ENCODE peak calls at places on chromosomes 12 and 14, in five cellular contexts. L, Q, B, G and H are unnamed samples.

GRCh38 chr12:2955888-2956287 is 3.3 kb upstream of the TEAD4 start:
- DNase-seq in G (no peak), L (no peak), B (no peak), Q (no peak), H (no peak)

GRCh38 chr12:120885521-120885920 is 18.6 kb downstream of the SPPL3 start:
- DNase-seq in L (no peak), G (no peak), Q (no peak), B (no peak), H (no peak)

GRCh38 chr12:56632701-56633464 is 2.8 kb upstream of the BAZ2A start:
- DNase-seq in Q (no peak), G (no peak), L (no peak), B (no peak), H (no peak)

GRCh38 chr12:123667771-123668170 is 3.1 kb upstream of the TCTN2 start:
- DNase-seq in G (no peak), L (no peak), B (no peak), Q (no peak), H (no peak)

GRCh38 chr12:105946541-105946940 is 192.2 kb downstream of the NUAK1 start:
- DNase-seq in B (peak; percentile 12), G (no peak), Q (no peak), L (peak; percentile 57), H (no peak)

GRCh38 chr14:96762650-96763049 is 34.5 kb upstream of the VRK1 start:
- DNase-seq in G (no peak), L (no peak), Q (no peak), B (peak; percentile 79), H (no peak)

GRCh38 chr12:25827747-25828146 is 130.7 kb upstream of the RASSF8 start:
- DNase-seq in Q (no peak), B (no peak), G (no peak), L (no peak), H (no peak)

GRCh38 chr12:19547258-19547657 is 108.0 kb downstream of the AEBP2 start:
- DNase-seq in L (no peak), Q (no peak), B (no peak), G (no peak), H (no peak)

GRCh38 chr14:68819260-68819691 is 26.4 kb upstream of the ZFP36L1 start:
- DNase-seq in Q (no peak), B (peak; percentile 46), G (no peak), L (no peak), H (peak; percentile 40)

GRCh38 chr14:56554301-56554700 is 25.3 kb upstream of the TMEM260 start:
- DNase-seq in G (no peak), B (no peak), L (no peak), Q (no peak), H (no peak)

GRCh38 chr12:105257321-105257728 is 21.4 kb upstream of the APPL2 start:
- DNase-seq in B (no peak), G (no peak), L (no peak), Q (no peak), H (no peak)

GRCh38 chr12:51922146-51922545 is 14.8 kb downstream of the ACVRL1 start:
- DNase-seq in B (no peak), L (no peak), G (peak; percentile 35), Q (no peak), H (no peak)

GRCh38 chr12:103928736-103929050 is 1.5 kb upstream of the HSP90B1 start:
- DNase-seq in B (no peak), Q (no peak), L (peak; percentile 15), G (no peak), H (peak; percentile 25)

GRCh38 chr12:70823182-70823976 is 97.2 kb downstream of the PTPRR start:
- DNase-seq in G (no peak), B (no peak), L (no peak), Q (no peak), H (no peak)

GRCh38 chr12:3128498-3129293 is 51.5 kb downstream of the TSPAN9 start:
- DNase-seq in B (no peak), L (no peak), Q (no peak), G (no peak), H (no peak)

GRCh38 chr14:61661471-61661988 is 33.8 kb upstream of the HIF1A start:
- DNase-seq in Q (no peak), B (no peak), L (no peak), G (no peak), H (no peak)

GRCh38 chr14:96587823-96588385 is 85.7 kb downstream of the PAPOLA start:
- DNase-seq in L (no peak), B (no peak), G (no peak), Q (no peak), H (no peak)

GRCh38 chr12:92068441-92068840 is 77.2 kb downstream of the BTG1 start:
- DNase-seq in L (no peak), B (no peak), G (no peak), Q (no peak), H (no peak)

DNA sequence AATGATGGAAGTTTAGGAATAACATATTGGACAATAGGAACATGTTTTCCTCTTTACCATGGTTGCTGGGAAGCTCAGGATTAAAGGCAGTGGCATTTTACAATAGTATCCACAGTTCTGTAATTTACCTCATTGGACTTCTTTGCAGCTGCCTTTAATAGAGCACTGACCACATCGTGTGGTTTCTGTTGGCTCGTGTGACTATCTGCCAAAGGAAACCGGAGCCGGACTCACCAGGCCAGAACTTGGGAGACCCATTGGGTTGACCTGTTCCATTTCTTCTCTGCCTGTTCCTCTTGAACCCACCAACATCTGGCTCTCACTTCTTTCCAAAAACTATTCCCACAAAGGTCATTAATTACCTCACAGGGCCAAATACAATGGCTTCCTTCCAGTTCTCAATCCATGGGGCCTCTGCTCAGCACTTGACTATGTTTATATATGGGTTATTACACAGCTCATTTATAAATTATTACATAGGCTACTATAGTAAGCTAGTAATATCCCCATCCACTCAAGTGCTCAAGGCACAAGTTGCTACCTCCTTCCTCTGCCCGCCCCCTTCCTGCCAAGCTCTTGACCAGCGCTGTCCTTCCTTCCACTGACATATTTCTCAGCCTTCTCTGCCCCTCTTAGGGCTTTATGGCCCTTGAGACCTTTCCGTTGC is 121.5 kb upstream of the VASH1 start:
- DNase-seq in G (no peak), B (no peak), Q (no peak), L (no peak), H (no peak)
- H3K27me3 ChIP-seq in G (no peaks in the 10 kb centered on the region), B (no peaks in the 10 kb centered on the region), Q (no peaks in the 10 kb centered on the region), L (no peaks in the 10 kb centered on the region), H (peaks cover 6% of the 10 kb centered on the region)

GRCh38 chr14:23182372-23183014 is 967 bp downstream of the SLC7A8 start:
- DNase-seq in G (peak; percentile 82), B (peak; percentile 61), Q (no peak), L (no peak), H (peak; percentile 19)

GRCh38 chr14:23181453-23181852 is 2.0 kb downstream of the SLC7A8 start:
- DNase-seq in L (no peak), B (no peak), Q (no peak), G (no peak), H (no peak)

GRCh38 chr14:23183479-23183878 is at the start of gene SLC7A8:
- DNase-seq in L (peak; percentile 51), Q (peak; percentile 35), G (peak; percentile 81), B (peak; percentile 66), H (no peak)

GRCh38 chr14:23183076-23183475 is 384 bp downstream of the SLC7A8 start:
- DNase-seq in G (no peak), L (no peak), B (no peak), Q (no peak), H (no peak)

DNA sequence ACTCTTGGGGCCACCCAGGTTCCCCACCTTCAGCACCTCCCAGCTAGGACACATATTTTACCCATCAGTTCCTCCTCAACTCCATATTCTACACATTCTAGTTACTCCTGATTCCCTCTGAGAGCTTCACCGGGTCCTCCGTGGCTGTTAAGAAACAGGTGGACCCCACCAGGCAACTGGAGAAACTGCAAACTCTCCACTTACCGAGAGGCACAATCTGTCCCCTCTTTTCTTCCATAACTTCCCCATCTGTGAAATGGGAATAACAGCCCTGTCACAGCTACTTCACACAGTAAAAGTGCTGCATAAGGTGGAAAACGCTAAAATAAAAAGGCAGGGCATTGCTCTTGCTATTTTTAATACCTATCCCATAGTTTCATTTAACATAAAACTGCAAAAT is 1.5 kb downstream of the SLC7A8 start:
- DNase-seq in B (no peak), G (no peak), L (no peak), Q (no peak), H (no peak)
- TF ChIP-seq CTCF in B (no peak), G (no peak), L (no peak), Q (no peak), H (no peak)

GRCh38 chr12:50060120-50060468 is 2.7 kb downstream of the ASIC1 start:
- DNase-seq in Q (no peak), B (no peak), G (no peak), L (no peak), H (no peak)
- H3K27me3 ChIP-seq in Q (no peaks in the 10 kb centered on the region), B (peaks cover 27% of the 10 kb centered on the region), G (peaks cover 18% of the 10 kb centered on the region), L (no peaks in the 10 kb centered on the region), H (peaks cover 31% of the 10 kb centered on the region)

GRCh38 chr14:76313303-76313702 is 62.6 kb upstream of the ESRRB start:
- DNase-seq in Q (no peak), B (no peak), G (peak; percentile 2), L (no peak), H (no peak)

GRCh38 chr14:76307786-76308780 is 67.9 kb upstream of the ESRRB start:
- DNase-seq in G (no peak), B (no peak), L (no peak), Q (no peak), H (no peak)

GRCh38 chr14:76312821-76313220 is 63.1 kb upstream of the ESRRB start:
- DNase-seq in L (no peak), Q (no peak), G (peak; percentile 10), B (no peak), H (no peak)

GRCh38 chr14:76311410-76311758 is 64.6 kb upstream of the ESRRB start:
- DNase-seq in B (no peak), L (no peak), Q (no peak), G (no peak), H (no peak)

DNA sequence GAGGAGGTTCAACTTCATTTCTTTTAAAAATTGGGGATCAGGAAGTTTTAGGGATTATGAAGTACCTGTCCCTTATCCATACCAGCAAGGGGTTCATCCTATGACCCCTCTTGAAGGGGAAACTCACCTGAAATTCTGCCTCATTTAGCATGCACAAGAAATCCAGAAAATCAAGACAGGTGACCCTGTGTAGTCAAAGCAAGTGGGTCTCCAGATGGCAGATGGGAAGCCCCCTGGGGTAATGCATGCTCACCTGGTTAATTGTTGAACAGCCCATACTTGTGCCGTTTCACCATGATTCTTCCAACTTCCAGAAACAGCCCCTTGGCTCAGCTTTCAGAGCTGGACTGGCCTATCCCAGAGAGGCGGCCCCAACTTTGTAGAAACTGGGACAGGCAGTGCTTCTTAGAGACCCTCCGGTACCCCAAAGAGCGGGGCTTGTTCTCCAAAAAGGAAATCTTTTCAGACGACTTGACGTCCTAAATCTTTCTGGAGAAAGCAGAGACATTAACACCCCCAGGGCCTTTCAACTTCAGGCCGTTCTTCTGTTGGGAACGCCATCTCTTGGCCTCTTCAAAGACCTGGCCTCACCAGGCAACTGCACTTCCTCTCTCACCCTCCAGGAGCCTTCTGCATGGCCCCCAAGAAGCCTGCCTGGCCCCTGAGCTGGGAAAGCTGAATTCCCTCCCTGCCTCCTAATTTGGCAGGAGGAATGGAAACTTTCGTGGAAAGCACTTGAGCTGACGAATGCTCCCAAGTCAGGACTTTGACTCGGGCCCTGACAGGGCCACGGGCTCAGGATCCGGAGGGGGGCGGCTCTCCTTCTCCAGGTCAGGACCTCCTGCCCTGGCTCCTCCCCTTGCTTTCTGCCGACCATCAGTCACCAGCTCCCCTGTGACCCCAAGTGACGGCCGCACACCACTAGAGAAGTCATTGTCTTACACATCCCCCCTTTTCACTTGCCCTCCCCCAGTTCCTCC is 66.1 kb upstream of the ESRRB start:
- DNase-seq in Q (no peak), G (no peak), B (peak; percentile 90), L (peak; percentile 65), H (no peak)
- TF ChIP-seq CTCF in Q (no peak), G (no peak), B (no peak), L (peak; percentile 41), H (no peak)